ENCODE peak calls at places on chromosomes 1 and 21, in eight cellular contexts. J, B, W, T, A, O, Y and F are unnamed samples.

GRCh38 chr1:200034821-200035396 is 7.4 kb downstream of the NR5A2 start:
- DNase-seq in T (no peak), O (no peak), B (no peak), W (no peak), J (no peak), Y (peak; percentile 72), A (no peak), F (no peak)

GRCh38 chr1:7008331-7008730 is 223.1 kb downstream of the CAMTA1 start:
- DNase-seq in O (no peak), T (no peak), W (no peak), A (no peak), J (no peak), B (no peak), Y (peak; percentile 21), F (no peak)

GRCh38 chr1:201122321-201123017 is 4.5 kb downstream of the ASCL5 start:
- DNase-seq in J (no peak), O (no peak), W (no peak), T (no peak), A (no peak), B (no peak), Y (no peak), F (no peak)

GRCh38 chr21:28018741-28019669 is 973.7 kb downstream of the LTN1 start:
- DNase-seq in T (peak; percentile 31), W (no peak), J (peak; percentile 85), B (peak; percentile 25), O (peak; percentile 59), Y (peak; percentile 68), A (no peak), F (no peak)

GRCh38 chr1:159869607-159870006 is 7.2 kb upstream of the VSIG8 start:
- DNase-seq in B (no peak), J (peak; percentile 26), O (no peak), W (no peak), T (no peak), A (no peak), Y (no peak), F (no peak)

GRCh38 chr1:42923367-42924248 is 35.1 kb downstream of the SLC2A1 start:
- DNase-seq in W (no peak), T (no peak), B (no peak), Y (no peak), A (no peak), O (no peak), J (no peak), F (no peak)

GRCh38 chr1:156499703-156500577 is 635 bp downstream of the MEF2D start:
- DNase-seq in Y (peak; percentile 79), O (peak; percentile 92), J (peak; percentile 44), B (no peak), T (no peak), W (peak; percentile 31), A (no peak), F (peak; percentile 32)

GRCh38 chr1:110040548-110040947 is 6.1 kb downstream of the STRIP1 start:
- DNase-seq in Y (no peak), O (no peak), B (no peak), A (no peak), T (no peak), J (no peak), W (no peak), F (no peak)

GRCh38 chr1:29858646-29859045 is 622.3 kb downstream of the PTPRU start:
- DNase-seq in J (no peak), O (no peak), Y (no peak), T (no peak), W (no peak), B (no peak), A (no peak), F (no peak)

GRCh38 chr1:32920833-32921232 is 19.6 kb upstream of the TMEM54 start:
- DNase-seq in B (no peak), T (no peak), J (no peak), A (no peak), W (no peak), Y (no peak), O (peak; percentile 89), F (no peak)

GRCh38 chr1:116326486-116326885 is 46.6 kb upstream of the ATP1A1 start:
- DNase-seq in O (no peak), Y (no peak), A (no peak), B (no peak), T (no peak), J (no peak), W (no peak), F (no peak)

GRCh38 chr1:204275695-204276596 is 62.2 kb upstream of the GOLT1A start:
- DNase-seq in B (no peak), A (no peak), Y (no peak), T (no peak), W (no peak), O (no peak), J (no peak), F (no peak)

GRCh38 chr1:162342452-162342983 is 34.1 kb downstream of the SPATA46 start:
- DNase-seq in J (no peak), A (no peak), T (no peak), Y (no peak), W (no peak), O (no peak), B (no peak), F (no peak)

GRCh38 chr1:169704797-169705196 is 6.6 kb downstream of the SELL start:
- DNase-seq in Y (no peak), O (no peak), T (no peak), W (no peak), B (no peak), J (no peak), A (no peak), F (no peak)

GRCh38 chr1:116943438-116943837 is 33.7 kb downstream of the PTGFRN start:
- DNase-seq in Y (no peak), O (no peak), J (no peak), A (no peak), W (no peak), B (no peak), T (no peak), F (no peak)

GRCh38 chr1:225712391-225712790 is 59.5 kb upstream of the ENAH start:
- DNase-seq in Y (no peak), O (no peak), T (no peak), W (no peak), A (no peak), J (no peak), B (no peak), F (no peak)

GRCh38 chr1:14282583-14283186 is 315.8 kb upstream of the KAZN start:
- DNase-seq in W (no peak), T (no peak), J (no peak), Y (peak; percentile 72), A (no peak), O (no peak), B (no peak), F (no peak)

GRCh38 chr21:32653326-32653901 is 41.2 kb upstream of the CFAP298 start:
- DNase-seq in A (no peak), W (peak; percentile 4), T (no peak), B (no peak), J (peak; percentile 56), O (no peak), Y (peak; percentile 69), F (no peak)

GRCh38 chr1:15722836-15723542 is 13.1 kb upstream of the SLC25A34 start:
- DNase-seq in T (no peak), O (no peak), A (no peak), W (no peak), Y (no peak), J (no peak), B (peak; percentile 57), F (no peak)

GRCh38 chr21:32739946-32740345 is 12.1 kb upstream of the SYNJ1 start:
- DNase-seq in Y (peak; percentile 79), O (no peak), J (no peak), A (no peak), W (no peak), B (no peak), T (no peak), F (no peak)

GRCh38 chr1:248625166-248625565 is 9.7 kb downstream of the OR2T11 start:
- DNase-seq in T (no peak), A (no peak), B (no peak), Y (no peak), O (no peak), W (no peak), J (no peak), F (no peak)
- H3K9me3 ChIP-seq in T (no peaks in the 10 kb centered on the region), A (no peaks in the 10 kb centered on the region), B (no peaks in the 10 kb centered on the region), Y (peaks cover 88% of the 10 kb centered on the region), O (no peaks in the 10 kb centered on the region), W (no peaks in the 10 kb centered on the region), J (no peaks in the 10 kb centered on the region), F (no peaks in the 10 kb centered on the region)

GRCh38 chr1:2907051-2907450 is 105.6 kb upstream of the TTC34 start:
- DNase-seq in A (no peak), J (no peak), Y (no peak), B (no peak), T (no peak), W (no peak), O (no peak), F (no peak)
- H3K9me3 ChIP-seq in A (no peaks in the 10 kb centered on the region), J (no peaks in the 10 kb centered on the region), Y (no peaks in the 10 kb centered on the region), B (no peaks in the 10 kb centered on the region), T (no peaks in the 10 kb centered on the region), W (no peaks in the 10 kb centered on the region), O (no peaks in the 10 kb centered on the region), F (no peaks in the 10 kb centered on the region)

DNA sequence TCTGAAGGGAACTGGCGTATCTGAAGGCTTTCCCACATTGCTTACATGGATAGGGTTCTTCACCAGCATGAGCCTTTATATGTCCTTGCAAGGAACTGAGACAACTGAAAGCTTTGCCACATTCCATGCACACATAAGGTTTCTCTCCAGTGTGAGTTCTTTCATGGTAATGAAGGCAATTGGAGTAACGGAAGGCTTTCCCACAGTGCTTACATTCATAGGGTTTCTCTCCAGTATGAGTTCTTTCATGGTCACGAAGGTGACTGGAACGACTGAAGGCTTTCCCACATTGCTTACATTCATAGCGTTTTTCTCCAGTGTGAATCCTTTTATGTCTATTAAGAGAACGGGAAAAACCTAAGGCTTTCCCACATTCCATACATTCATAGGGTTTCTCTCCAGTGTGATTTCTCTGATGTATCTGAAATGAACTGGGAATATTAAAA is 15.0 kb downstream of the ZNF124 start:
- DNase-seq in A (no peak), O (no peak), T (no peak), J (no peak), B (no peak), W (no peak), Y (no peak), F (no peak)
- H3K9me3 ChIP-seq in A (peaks cover 97% of the 10 kb centered on the region), O (peaks cover 98% of the 10 kb centered on the region), T (peaks cover 4% of the 10 kb centered on the region), J (peaks cover 4% of the 10 kb centered on the region), B (peaks cover 65% of the 10 kb centered on the region), W (peaks cover 92% of the 10 kb centered on the region), Y (peaks cover 99% of the 10 kb centered on the region), F (peaks cover 57% of the 10 kb centered on the region)

GRCh38 chr1:53582211-53583020 is 123.2 kb downstream of the DMRTB1 start:
- DNase-seq in Y (peak; percentile 72), W (no peak), B (peak; percentile 20), J (peak; percentile 26), O (no peak), A (no peak), T (no peak), F (no peak)
- H3K9me3 ChIP-seq in Y (no peaks in the 10 kb centered on the region), W (no peaks in the 10 kb centered on the region), B (no peaks in the 10 kb centered on the region), J (no peaks in the 10 kb centered on the region), O (no peaks in the 10 kb centered on the region), A (no peaks in the 10 kb centered on the region), T (no peaks in the 10 kb centered on the region), F (no peaks in the 10 kb centered on the region)